ENCODE peak calls at places on chromosomes 1 and 21, in ten cellular contexts. U is adrenal gland; A is cardiac fibroblast; S is fibroblast of the aortic adventitia; H is ovary; G is CD4-positive, alpha-beta T cell; I is AG09309; O is progenitor cell of endocrine pancreas; M is AG04449; E is PC-3. K is an unnamed sample.

GRCh38 chr1:18199462-18199861 is 91.9 kb downstream of the IGSF21 start:
- DNase-seq in M (no peak), O (peak), I (no peak), E (no peak), U (peak), S (no peak), A (no peak), G (no peak), H (no peak), K (no peak)

GRCh38 chr1:205015241-205015640 is 27.8 kb upstream of the CNTN2 start:
- DNase-seq in S (no peak), A (no peak), M (no peak), U (no peak), E (no peak), O (no peak), H (no peak), G (no peak), I (no peak), K (no peak)

GRCh38 chr1:173269490-173270230 is 62.5 kb upstream of the TNFSF4 start:
- DNase-seq in E (peak), S (peak), U (no peak), G (no peak), M (peak), A (peak), H (no peak), I (peak), O (no peak), K (no peak)

GRCh38 chr1:63909511-63909910 is 135.7 kb downstream of the ROR1 start:
- DNase-seq in I (no peak), E (no peak), O (no peak), M (no peak), S (no peak), A (no peak), H (no peak), U (no peak), G (no peak), K (no peak)

GRCh38 chr1:165452336-165453130 is 7.6 kb upstream of the RXRG start:
- DNase-seq in M (no peak), I (no peak), G (no peak), O (no peak), S (no peak), H (no peak), U (no peak), A (no peak), E (no peak), K (no peak)

GRCh38 chr21:42254631-42255030 is 35.7 kb downstream of the ABCG1 start:
- DNase-seq in H (no peak), U (no peak), M (no peak), A (no peak), G (no peak), O (no peak), S (no peak), I (no peak), E (no peak), K (no peak)

GRCh38 chr21:33673473-33673872 is 31.2 kb downstream of the ITSN1 start:
- DNase-seq in M (no peak), E (no peak), I (no peak), S (no peak), O (no peak), A (no peak), H (no peak), G (no peak), U (no peak), K (no peak)

GRCh38 chr1:26378088-26378878 is 5.7 kb upstream of the ZNF683 start:
- DNase-seq in M (peak), E (peak), I (peak), G (peak), H (no peak), S (peak), A (peak), O (no peak), U (peak), K (no peak)

GRCh38 chr1:19445417-19446342 is 39.7 kb downstream of the CAPZB start:
- DNase-seq in H (no peak), E (no peak), I (no peak), G (no peak), M (no peak), S (peak), U (no peak), O (peak), A (no peak), K (no peak)

GRCh38 chr1:203148127-203148526 is 20.6 kb downstream of the ADORA1 start:
- DNase-seq in A (no peak), O (no peak), G (no peak), S (no peak), H (no peak), I (no peak), U (no peak), M (no peak), E (peak), K (no peak)

GRCh38 chr1:223712184-223712855 is at the start of gene CAPN2:
- DNase-seq in M (no peak), E (peak), O (peak), H (peak), S (peak), A (peak), I (no peak), G (peak), U (peak), K (peak)

GRCh38 chr1:20093303-20093702 is 23.3 kb downstream of the PLA2G5 start:
- DNase-seq in A (no peak), E (no peak), U (no peak), O (no peak), G (no peak), I (no peak), H (no peak), S (no peak), M (no peak), K (no peak)

GRCh38 chr1:205261946-205262668 is 34.4 kb downstream of the TMCC2 start:
- DNase-seq in S (peak), U (no peak), A (peak), G (no peak), E (no peak), O (no peak), I (no peak), H (no peak), M (no peak), K (no peak)

GRCh38 chr1:53485478-53486394 is 26.5 kb downstream of the DMRTB1 start:
- DNase-seq in O (peak), G (peak), S (peak), E (peak), M (no peak), I (peak), U (peak), H (peak), A (peak), K (peak)

GRCh38 chr1:13516606-13517005 is 2.8 kb upstream of the LRRC38 start:
- DNase-seq in M (no peak), S (no peak), I (no peak), E (no peak), A (no peak), U (no peak), O (no peak), G (no peak), H (no peak), K (no peak)

GRCh38 chr1:13513063-13513884 is 529 bp downstream of the LRRC38 start:
- DNase-seq in I (no peak), O (no peak), A (no peak), E (no peak), G (no peak), S (no peak), U (no peak), H (no peak), M (no peak), K (no peak)

GRCh38 chr1:13513885-13514546 is at the start of gene LRRC38:
- DNase-seq in A (no peak), M (no peak), I (no peak), S (no peak), O (no peak), E (peak), G (no peak), U (peak), H (no peak), K (no peak)

GRCh38 chr1:13520985-13521384 is 7.2 kb upstream of the LRRC38 start:
- DNase-seq in M (no peak), S (no peak), U (no peak), O (no peak), E (no peak), H (no peak), I (no peak), A (no peak), G (no peak), K (no peak)

GRCh38 chr1:13517193-13517812 is 3.5 kb upstream of the LRRC38 start:
- DNase-seq in G (no peak), H (no peak), M (no peak), E (peak), A (peak), S (no peak), I (no peak), O (no peak), U (no peak), K (no peak)
- TF ChIP-seq CTCF in G (no peak), H (no peak), M (no peak), E (peak), A (peak), S (peak), I (no peak), O (peak), U (peak), K (peak)

DNA sequence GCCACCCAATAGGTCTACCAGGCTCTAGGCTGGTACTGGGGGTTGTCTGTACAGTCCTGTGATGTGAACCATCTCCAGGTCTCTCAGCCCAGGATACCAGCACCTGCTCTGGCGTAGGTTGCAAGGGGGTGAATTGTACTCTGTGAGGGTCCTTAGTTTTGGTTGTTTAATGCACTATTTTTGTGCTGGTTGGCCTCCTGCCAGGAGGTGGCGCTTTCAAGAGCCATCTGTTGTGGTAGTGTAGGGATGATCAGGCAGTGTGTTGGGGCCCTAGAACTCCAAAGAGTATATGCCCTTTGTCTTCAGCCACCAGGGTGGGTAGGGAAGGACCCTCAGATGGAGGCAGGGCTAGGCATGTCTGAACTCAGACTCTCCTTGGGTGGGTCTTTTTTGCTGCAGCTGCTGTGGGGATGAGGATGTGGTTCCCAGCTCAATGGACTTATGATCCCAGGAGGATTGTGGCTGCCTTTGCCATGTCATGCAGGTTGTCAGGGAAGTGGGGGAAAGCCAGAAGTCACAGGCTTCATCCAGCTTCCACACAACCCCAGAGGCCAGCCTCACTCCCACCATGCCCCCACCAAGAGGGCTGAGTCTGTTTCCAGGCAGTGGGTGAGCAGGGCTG is 301.8 kb upstream of the CHRM3 start:
- DNase-seq in U (no peak), O (no peak), G (no peak), I (no peak), E (no peak), A (no peak), M (no peak), H (no peak), S (no peak), K (no peak)
- TF ChIP-seq CTCF in U (no peak), O (no peak), G (no peak), I (no peak), E (peak), A (no peak), M (no peak), H (no peak), S (no peak), K (no peak)

GRCh38 chr1:90616395-90616794 is 100.7 kb downstream of the BARHL2 start:
- DNase-seq in H (no peak), U (peak), A (no peak), G (no peak), I (no peak), O (no peak), S (no peak), E (peak), M (no peak), K (no peak)
- TF ChIP-seq CTCF in H (no peak), U (no peak), A (peak), G (no peak), I (no peak), O (peak), S (no peak), E (peak), M (peak), K (peak)

DNA sequence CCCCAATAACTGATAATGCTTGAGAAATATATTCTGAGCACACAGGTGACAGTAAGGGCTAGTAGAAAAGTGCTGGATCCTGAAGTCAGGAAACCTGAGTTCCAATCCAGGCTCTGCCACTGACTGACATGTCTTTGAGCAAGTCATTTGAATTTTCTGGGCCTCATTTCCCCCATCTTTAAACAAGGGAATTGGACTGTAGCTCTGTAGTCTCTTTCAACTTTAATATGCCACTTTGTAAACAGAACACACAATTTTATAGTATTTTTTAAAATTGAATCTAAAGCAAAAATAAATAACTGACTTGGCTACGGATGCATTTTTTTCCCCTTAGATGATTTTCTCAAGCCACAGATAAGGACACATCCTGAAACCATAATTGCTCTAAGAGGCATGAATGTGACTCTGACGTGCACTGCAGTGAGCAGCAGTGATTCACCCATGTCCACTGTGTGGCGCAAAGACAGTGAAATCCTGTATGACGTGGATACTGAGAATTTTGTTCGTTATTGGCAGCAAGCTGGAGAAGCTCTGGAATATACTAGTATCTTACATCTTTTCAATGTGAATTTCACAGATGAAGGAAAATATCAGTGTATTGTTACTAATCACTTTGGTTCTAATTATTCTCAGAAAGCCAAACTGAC is 37.0 kb downstream of the LRIG2 start:
- DNase-seq in M (peak), H (peak), S (peak), E (peak), U (peak), O (no peak), I (peak), G (no peak), A (peak), K (no peak)
- TF ChIP-seq CTCF in M (peak), H (no peak), S (peak), E (peak), U (no peak), O (no peak), I (peak), G (no peak), A (peak), K (peak)

GRCh38 chr21:29114765-29115164 is 15.7 kb upstream of the MAP3K7CL start:
- DNase-seq in H (no peak), O (no peak), U (no peak), I (no peak), E (peak), M (no peak), A (peak), G (no peak), S (peak), K (no peak)
- TF ChIP-seq CTCF in H (no peak), O (no peak), U (no peak), I (no peak), E (no peak), M (no peak), A (no peak), G (no peak), S (no peak), K (no peak)